ENCODE peak calls at places on chromosomes 5 and 9, in nine cellular contexts. Q is NCI-H345; O is activated T-cell treated with anti-CD3 and anti-CD28 coated beads, Interleukin-2, amount 50 U/mL, for 48 hours; Y is GM12892; Z is midbrain; X is amniotic stem cell; U is central memory CD4-positive, alpha-beta T cell; H is memory B cell; D is adipocyte. F is an unnamed sample.
A peak's percentile ranks its signal among the peaks of the same experiment; 100 is the strongest.

GRCh38 chr9:108924436-108924835 is 9.5 kb downstream of the ELP1 start:
- DNase-seq in Q (no peak), O (no peak), Y (no peak), Z (no peak), X (no peak), U (no peak), H (no peak), D (no peak), F (no peak)

GRCh38 chr5:78972654-78973428 is 12.3 kb downstream of the ARSB start:
- DNase-seq in Q (no peak), O (no peak), Y (no peak), Z (peak; percentile 17), X (no peak), U (no peak), H (no peak), D (peak; percentile 37), F (no peak)

GRCh38 chr9:117266855-117267497 is 147.9 kb downstream of the ASTN2 start:
- DNase-seq in Q (no peak), O (no peak), Y (no peak), Z (no peak), X (no peak), U (no peak), H (no peak), D (no peak), F (no peak)

GRCh38 chr5:66982514-66982913 is 214.1 kb downstream of the CD180 start:
- DNase-seq in Q (no peak), O (no peak), Y (no peak), Z (no peak), X (no peak), U (no peak), H (no peak), D (no peak), F (no peak)

GRCh38 chr9:124852829-124853531 is at the start of gene WDR38:
- DNase-seq in Q (peak; percentile 62), O (peak; percentile 88), Y (peak; percentile 89), Z (peak; percentile 78), X (peak; percentile 46), U (peak; percentile 78), H (peak; percentile 91), D (peak; percentile 89), F (no peak)

GRCh38 chr5:115770466-115770865 is 46.0 kb downstream of the CDO1 start:
- DNase-seq in Q (no peak), O (peak; percentile 19), Y (no peak), Z (no peak), X (no peak), U (no peak), H (no peak), D (no peak), F (no peak)

GRCh38 chr5:83125560-83125959 is 48.2 kb downstream of the XRCC4 start:
- DNase-seq in Q (no peak), O (no peak), Y (no peak), Z (no peak), X (no peak), U (no peak), H (no peak), D (no peak), F (no peak)

GRCh38 chr9:109248133-109248581 is 72.7 kb downstream of the EPB41L4B start:
- DNase-seq in Q (no peak), O (no peak), Y (no peak), Z (no peak), X (no peak), U (no peak), H (no peak), D (peak; percentile 42), F (no peak)

GRCh38 chr9:77763566-77763965 is 115.4 kb upstream of the GNA14 start:
- DNase-seq in Q (peak; percentile 40), O (no peak), Y (no peak), Z (no peak), X (no peak), U (no peak), H (no peak), D (no peak), F (no peak)

GRCh38 chr5:99141534-99142135 is 212.8 kb upstream of the CHD1 start:
- DNase-seq in Q (no peak), O (no peak), Y (no peak), Z (no peak), X (no peak), U (no peak), H (no peak), D (no peak), F (no peak)

GRCh38 chr9:72615931-72616330 is 94.5 kb downstream of the TMC1 start:
- DNase-seq in Q (no peak), O (no peak), Y (no peak), Z (no peak), X (no peak), U (no peak), H (no peak), D (no peak), F (no peak)

GRCh38 chr5:124956471-124957029 is 210.1 kb upstream of the ZNF608 start:
- DNase-seq in Q (no peak), O (no peak), Y (no peak), Z (peak; percentile 58), X (no peak), U (no peak), H (no peak), D (no peak), F (no peak)

GRCh38 chr5:161382702-161383101 is 163.8 kb downstream of the GABRB2 start:
- DNase-seq in Q (no peak), O (no peak), Y (no peak), Z (no peak), X (no peak), U (no peak), H (no peak), D (no peak), F (no peak)

GRCh38 chr5:140038373-140038957 is 4.6 kb downstream of the NRG2 start:
- DNase-seq in Q (no peak), O (no peak), Y (no peak), Z (no peak), X (no peak), U (no peak), H (no peak), D (peak; percentile 58), F (no peak)

GRCh38 chr5:137332296-137332695 is 166.8 kb downstream of the SPOCK1 start:
- DNase-seq in Q (no peak), O (no peak), Y (no peak), Z (no peak), X (no peak), U (no peak), H (no peak), D (no peak), F (no peak)

GRCh38 chr9:16434522-16434921 is 435.9 kb downstream of the BNC2 start:
- DNase-seq in Q (no peak), O (no peak), Y (no peak), Z (no peak), X (peak; percentile 22), U (no peak), H (no peak), D (peak; percentile 73), F (no peak)

GRCh38 chr5:80703747-80704146 is 49.0 kb upstream of the DHFR start:
- DNase-seq in Q (no peak), O (no peak), Y (no peak), Z (no peak), X (no peak), U (no peak), H (no peak), D (no peak), F (no peak)

GRCh38 chr9:129111143-129111761 is at the start of gene PTPA:
- DNase-seq in Q (peak; percentile 93), O (peak; percentile 92), Y (peak; percentile 91), Z (peak; percentile 84), X (peak; percentile 74), U (peak; percentile 84), H (peak; percentile 73), D (peak; percentile 95), F (peak; percentile 80)

GRCh38 chr9:97980479-97980803 is 2.7 kb upstream of the ANP32B start:
- DNase-seq in Q (no peak), O (no peak), Y (no peak), Z (peak; percentile 53), X (no peak), U (no peak), H (no peak), D (no peak), F (no peak)

GRCh38 chr9:83456226-83456625 is 82.0 kb downstream of the FRMD3 start:
- DNase-seq in Q (no peak), O (no peak), Y (no peak), Z (no peak), X (no peak), U (no peak), H (no peak), D (peak; percentile 73), F (no peak)

GRCh38 chr5:74639538-74640449 is 734 bp downstream of the ENC1 start:
- DNase-seq in Q (peak; percentile 45), O (peak; percentile 62), Y (peak; percentile 27), Z (no peak), X (peak; percentile 29), U (peak; percentile 12), H (peak; percentile 49), D (peak; percentile 76), F (peak; percentile 57)

GRCh38 chr9:91198405-91198804 is 163.3 kb downstream of the AUH start:
- DNase-seq in Q (no peak), O (no peak), Y (no peak), Z (no peak), X (no peak), U (no peak), H (no peak), D (no peak), F (no peak)

GRCh38 chr5:39521945-39522590 is 97.3 kb upstream of the DAB2 start:
- DNase-seq in Q (no peak), O (no peak), Y (no peak), Z (no peak), X (no peak), U (no peak), H (no peak), D (peak; percentile 47), F (no peak)

GRCh38 chr5:75640395-75640794 is 29.1 kb downstream of the ANKDD1B start:
- DNase-seq in Q (no peak), O (no peak), Y (no peak), Z (no peak), X (no peak), U (no peak), H (no peak), D (peak; percentile 44), F (no peak)

GRCh38 chr9:130284690-130285089 is 19.1 kb downstream of the HMCN2 start:
- DNase-seq in Q (no peak), O (no peak), Y (no peak), Z (no peak), X (no peak), U (no peak), H (no peak), D (no peak), F (no peak)

GRCh38 chr5:129459485-129460120 is 495 bp upstream of the ADAMTS19 start:
- DNase-seq in Q (no peak), O (no peak), Y (no peak), Z (peak; percentile 8), X (no peak), U (no peak), H (no peak), D (peak; percentile 75), F (no peak)

GRCh38 chr9:134420974-134421432 is 94.7 kb downstream of the RXRA start:
- DNase-seq in Q (no peak), O (no peak), Y (no peak), Z (no peak), X (no peak), U (no peak), H (no peak), D (no peak), F (no peak)

GRCh38 chr5:10021248-10021647 is 228.4 kb downstream of the ATPSCKMT start:
- DNase-seq in Q (no peak), O (no peak), Y (no peak), Z (no peak), X (no peak), U (no peak), H (no peak), D (no peak), F (no peak)

GRCh38 chr5:126445502-126446174 is 22.4 kb downstream of the GRAMD2B start:
- DNase-seq in Q (no peak), O (no peak), Y (no peak), Z (no peak), X (no peak), U (no peak), H (no peak), D (peak; percentile 39), F (no peak)

GRCh38 chr9:106675780-106676179 is 187.2 kb upstream of the ZNF462 start:
- DNase-seq in Q (no peak), O (no peak), Y (no peak), Z (no peak), X (no peak), U (no peak), H (no peak), D (no peak), F (no peak)

GRCh38 chr5:51829226-51829625 is 446.0 kb downstream of the ISL1 start:
- DNase-seq in Q (no peak), O (no peak), Y (no peak), Z (no peak), X (no peak), U (no peak), H (no peak), D (no peak), F (no peak)